ENCODE peak calls at places on chromosomes 6 and 20, in five cellular contexts. K is endothelial cell of umbilical vein, H is K562, T is neural progenitor cell, J is H9. P is an unnamed sample.
A peak's percentile ranks its signal among the peaks of the same experiment; 100 is the strongest.

GRCh38 chr6:169619650-169620049 is 82.2 kb downstream of the WDR27 start:
- DNase-seq in K (no peak), J (no peak), T (peak; percentile 24), H (no peak), P (no peak)

GRCh38 chr6:51339728-51340127 is 521.1 kb downstream of the TFAP2B start:
- DNase-seq in T (peak; percentile 93), J (peak; percentile 29), K (no peak), H (no peak), P (no peak)

GRCh38 chr20:45096781-45097180 is 4.1 kb downstream of the KCNS1 start:
- DNase-seq in H (no peak), K (no peak), T (no peak), J (no peak), P (no peak)

GRCh38 chr6:11766589-11767450 is 11.8 kb downstream of the ADTRP start:
- DNase-seq in J (no peak), K (peak; percentile 94), T (no peak), H (no peak), P (no peak)

GRCh38 chr6:14634072-14634471 is 516.5 kb downstream of the CD83 start:
- DNase-seq in T (no peak), J (no peak), H (no peak), K (no peak), P (no peak)

GRCh38 chr20:63525968-63526367 is 5.4 kb downstream of the PPDPF start:
- DNase-seq in T (no peak), K (no peak), J (no peak), H (no peak), P (no peak)

GRCh38 chr6:117919775-117920492 is 12.9 kb downstream of the SLC35F1 start:
- DNase-seq in H (no peak), T (peak; percentile 90), K (no peak), J (peak; percentile 76), P (no peak)

GRCh38 chr6:156779206-156780116 is 2.3 kb downstream of the ARID1B start:
- DNase-seq in J (no peak), T (peak; percentile 57), H (peak; percentile 62), K (peak; percentile 34), P (peak; percentile 78)

GRCh38 chr6:24927234-24927955 is 8.4 kb downstream of the RIPOR2 start:
- DNase-seq in H (no peak), K (no peak), T (no peak), J (no peak), P (no peak)

GRCh38 chr6:41497994-41498393 is 48.2 kb upstream of the FOXP4 start:
- DNase-seq in K (no peak), J (no peak), T (no peak), H (no peak), P (no peak)

GRCh38 chr20:63223121-63223825 is 7.3 kb upstream of the YTHDF1 start:
- DNase-seq in H (peak; percentile 60), T (peak; percentile 76), J (peak; percentile 74), K (peak; percentile 35), P (peak; percentile 78)

GRCh38 chr20:17806739-17807441 is 107.1 kb downstream of the BANF2 start:
- DNase-seq in T (no peak), H (peak; percentile 12), K (peak; percentile 48), J (peak; percentile 74), P (no peak)

GRCh38 chr6:111731404-111732195 is 125.9 kb upstream of the TRAF3IP2 start:
- DNase-seq in J (peak; percentile 56), T (peak; percentile 81), K (peak; percentile 28), H (no peak), P (peak; percentile 73)

GRCh38 chr20:42565106-42565990 is 624.4 kb downstream of the PTPRT start:
- DNase-seq in K (no peak), H (no peak), J (no peak), T (no peak), P (no peak)

GRCh38 chr20:22371843-22372242 is 212.5 kb downstream of the FOXA2 start:
- DNase-seq in J (no peak), H (no peak), T (no peak), K (no peak), P (peak; percentile 55)

GRCh38 chr6:160129886-160130615 is 8.4 kb downstream of the SLC22A1 start:
- DNase-seq in T (no peak), J (no peak), K (no peak), H (no peak), P (no peak)

GRCh38 chr6:163405412-163406309 is 8.9 kb upstream of the QKI start:
- DNase-seq in H (no peak), K (peak; percentile 58), T (no peak), J (no peak), P (no peak)

GRCh38 chr6:105596284-105596755 is 193.4 kb upstream of the PREP start:
- DNase-seq in T (no peak), J (no peak), H (no peak), K (no peak), P (no peak)

GRCh38 chr6:21653323-21653722 is 59.8 kb downstream of the SOX4 start:
- DNase-seq in T (no peak), H (no peak), K (no peak), J (no peak), P (no peak)

GRCh38 chr6:91852232-91852631 is 1265.4 kb upstream of the MAP3K7 start:
- DNase-seq in J (no peak), T (no peak), H (no peak), K (no peak), P (no peak)

GRCh38 chr6:169970306-169970988 is 219.0 kb downstream of the ERMARD start:
- DNase-seq in K (no peak), T (no peak), J (peak; percentile 21), H (no peak), P (no peak)

GRCh38 chr6:52420668-52421358 is 671 bp downstream of the EFHC1 start:
- DNase-seq in K (no peak), H (peak; percentile 17), J (peak; percentile 64), T (peak; percentile 50), P (no peak)

GRCh38 chr6:41049548-41049947 is 3.5 kb upstream of the APOBEC2 start:
- DNase-seq in T (peak; percentile 39), K (no peak), H (no peak), J (no peak), P (no peak)

DNA sequence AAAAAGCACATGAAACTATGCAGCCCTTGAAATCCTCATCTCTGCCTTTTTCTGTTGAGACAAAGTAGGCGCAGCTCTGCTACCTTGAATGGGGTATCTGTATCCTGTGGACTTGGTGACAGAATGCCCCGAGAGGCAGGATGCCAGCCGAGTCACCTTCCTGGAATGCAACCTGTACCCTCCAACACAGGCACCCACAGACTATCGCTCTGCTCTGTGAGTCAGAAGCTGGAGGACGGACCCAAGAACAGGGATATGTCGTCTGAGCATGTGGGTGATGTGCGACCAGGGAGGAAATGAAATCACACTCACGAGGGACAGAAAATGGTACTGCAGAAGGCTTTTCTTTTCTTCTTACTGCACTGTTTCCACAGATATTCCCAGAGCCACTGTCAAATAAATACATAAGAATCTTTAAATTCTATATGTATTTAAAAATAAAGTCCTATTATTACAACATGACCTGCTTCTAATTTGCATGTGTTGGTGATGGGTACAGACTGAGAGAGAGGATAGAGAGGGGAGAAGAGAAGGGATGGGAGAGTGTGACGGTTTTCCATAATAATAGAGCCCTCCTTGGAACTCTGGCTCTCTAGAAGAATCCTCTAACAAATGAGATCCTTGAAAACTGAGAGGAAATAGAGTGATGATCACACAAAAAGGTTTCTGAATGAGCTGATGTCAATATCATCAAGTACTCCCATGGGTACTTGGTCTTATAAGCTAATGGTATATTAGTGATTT is 308.1 kb downstream of the FOXC1 start:
- DNase-seq in K (peak; percentile 86), T (no peak), J (no peak), H (no peak), P (no peak)
- H2AFZ ChIP-seq in K (no peak overlapping the region), T (no peak overlapping the region), J (no peak overlapping the region), H (no peak overlapping the region), P (no peak overlapping the region)

GRCh38 chr6:37714836-37715425 is 17.2 kb upstream of the MDGA1 start:
- DNase-seq in T (no peak), K (no peak), H (no peak), J (no peak), P (no peak)
- H3K4me1 ChIP-seq in T (no peaks in the 10 kb centered on the region), K (peaks cover 5% of the 10 kb centered on the region), H (peaks cover 22% of the 10 kb centered on the region), J (no peaks in the 10 kb centered on the region), P (no peaks in the 10 kb centered on the region)

DNA sequence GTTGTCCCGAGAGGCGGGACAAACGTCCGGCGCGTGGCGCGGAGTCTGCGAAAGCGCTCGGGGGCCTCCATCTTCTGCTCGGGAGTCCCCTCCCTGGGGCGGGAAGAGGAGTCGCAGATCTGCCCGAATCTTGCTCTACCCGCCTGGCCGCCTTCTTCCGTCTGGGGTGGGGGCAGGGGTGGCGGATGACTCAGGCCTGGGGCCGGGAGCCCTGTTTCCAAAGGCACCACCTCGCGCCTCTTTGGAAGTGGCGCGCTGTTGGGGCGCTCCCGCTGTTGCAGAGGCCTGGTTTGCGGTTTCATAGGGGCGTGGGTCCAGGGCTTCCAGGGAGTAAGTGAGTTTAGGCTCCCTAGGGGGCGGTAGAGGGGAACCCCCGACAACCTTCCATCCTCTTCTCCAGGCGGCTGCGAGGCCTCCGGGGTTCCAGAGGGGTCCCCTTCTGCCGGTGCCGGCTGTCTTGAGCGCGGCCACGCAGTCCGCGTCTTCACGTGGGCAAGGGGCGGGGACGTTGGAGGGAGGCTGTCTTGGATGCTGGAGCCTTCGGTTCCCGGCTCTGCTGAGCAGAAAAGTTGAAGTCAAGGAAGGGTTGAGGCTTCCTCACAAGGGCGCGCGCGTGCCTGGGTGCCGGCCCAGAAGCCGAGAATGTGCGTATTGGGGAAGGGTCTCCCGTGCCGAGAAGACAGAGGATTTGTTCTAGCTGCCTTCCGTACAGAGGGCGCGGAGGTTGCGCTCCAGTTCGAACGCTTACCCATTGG is 2.6 kb upstream of the TFAP2C start:
- DNase-seq in T (peak; percentile 89), J (peak; percentile 82), K (no peak), H (peak; percentile 60), P (no peak)
- H2AFZ ChIP-seq in T (peak overlapping the region; percentile 88), J (no peak overlapping the region), K (no peak overlapping the region), H (no peak overlapping the region), P (no peak overlapping the region)

GRCh38 chr20:32536861-32537656 is 48.1 kb downstream of the NOL4L start:
- DNase-seq in K (no peak), J (no peak), T (peak; percentile 39), H (peak; percentile 76), P (peak; percentile 53)
- H3K4me1 ChIP-seq in K (peaks cover 6% of the 10 kb centered on the region), J (no peaks in the 10 kb centered on the region), T (peaks cover 41% of the 10 kb centered on the region), H (peaks cover 74% of the 10 kb centered on the region), P (peaks cover 17% of the 10 kb centered on the region)

GRCh38 chr6:98579089-98579488 is 255.3 kb upstream of the POU3F2 start:
- DNase-seq in T (no peak), H (no peak), K (no peak), J (no peak), P (no peak)
- H2AFZ ChIP-seq in T (no peak overlapping the region), H (no peak overlapping the region), K (no peak overlapping the region), J (no peak overlapping the region), P (no peak overlapping the region)

GRCh38 chr6:90301816-90302215 is 5.2 kb upstream of the BACH2 start:
- DNase-seq in T (no peak), J (no peak), K (no peak), H (no peak), P (no peak)

GRCh38 chr6:90302320-90302719 is 5.7 kb upstream of the BACH2 start:
- DNase-seq in J (no peak), H (no peak), T (no peak), K (no peak), P (no peak)

GRCh38 chr6:90305800-90306448 is 9.3 kb upstream of the BACH2 start:
- DNase-seq in H (no peak), J (no peak), K (no peak), T (no peak), P (no peak)

GRCh38 chr6:90304308-90304707 is 7.7 kb upstream of the BACH2 start:
- DNase-seq in T (no peak), H (no peak), J (no peak), K (no peak), P (no peak)

GRCh38 chr6:90303037-90303436 is 6.4 kb upstream of the BACH2 start:
- DNase-seq in K (no peak), H (no peak), T (no peak), J (no peak), P (no peak)
- H3K4me1 ChIP-seq in K (no peaks in the 10 kb centered on the region), H (no peaks in the 10 kb centered on the region), T (peaks cover 3% of the 10 kb centered on the region), J (no peaks in the 10 kb centered on the region), P (no peaks in the 10 kb centered on the region)